ENCODE peak calls at places on chromosomes 5 and 9, in six cellular contexts. One of them, this sample, is unnamed.

GRCh38 chr5:112245616-112246015 is 173.5 kb downstream of the EPB41L4A start:
- DNase-seq in HCT116: no peak
- DNase-seq in HepG2: no peak
- DNase-seq in K562: no peak
- DNase-seq in GM12878: no peak
- DNase-seq in H1: no peak
- DNase-seq in this sample: no peak

GRCh38 chr5:162473051-162473714 is 405.6 kb downstream of the GABRG2 start:
- DNase-seq in HCT116: no peak
- DNase-seq in HepG2: no peak
- DNase-seq in K562: no peak
- DNase-seq in GM12878: no peak
- DNase-seq in H1: no peak
- DNase-seq in this sample: no peak

GRCh38 chr9:5518937-5519319 is 8.6 kb downstream of the PDCD1LG2 start:
- DNase-seq in HCT116: no peak
- DNase-seq in HepG2: no peak
- DNase-seq in K562: no peak
- DNase-seq in GM12878: no peak
- DNase-seq in H1: no peak
- DNase-seq in this sample: no peak

GRCh38 chr9:88775037-88775471 is 216.2 kb upstream of the S1PR3 start:
- DNase-seq in HCT116: no peak
- DNase-seq in HepG2: no peak
- DNase-seq in K562: peak
- DNase-seq in GM12878: no peak
- DNase-seq in H1: no peak
- DNase-seq in this sample: no peak

GRCh38 chr5:172453206-172453985 is 929 bp downstream of the SH3PXD2B start:
- DNase-seq in HCT116: peak
- DNase-seq in HepG2: peak
- DNase-seq in K562: peak
- DNase-seq in GM12878: no peak
- DNase-seq in H1: no peak
- DNase-seq in this sample: peak

GRCh38 chr9:129885670-129886106 is 50.4 kb downstream of the USP20 start:
- DNase-seq in HCT116: peak
- DNase-seq in HepG2: peak
- DNase-seq in K562: peak
- DNase-seq in GM12878: peak
- DNase-seq in H1: peak
- DNase-seq in this sample: peak

GRCh38 chr5:138252944-138253343 is 21.5 kb downstream of the GFRA3 start:
- DNase-seq in HCT116: no peak
- DNase-seq in HepG2: no peak
- DNase-seq in K562: no peak
- DNase-seq in GM12878: no peak
- DNase-seq in H1: no peak
- DNase-seq in this sample: no peak

GRCh38 chr5:132138260-132138659 is 64.7 kb downstream of the CSF2 start:
- DNase-seq in HCT116: no peak
- DNase-seq in HepG2: no peak
- DNase-seq in K562: no peak
- DNase-seq in GM12878: no peak
- DNase-seq in H1: no peak
- DNase-seq in this sample: no peak

GRCh38 chr5:170508660-170509322 is 5.0 kb downstream of the KCNIP1 start:
- DNase-seq in HCT116: no peak
- DNase-seq in HepG2: no peak
- DNase-seq in K562: peak
- DNase-seq in GM12878: no peak
- DNase-seq in H1: no peak
- DNase-seq in this sample: no peak

GRCh38 chr5:96031811-96032261 is 70.2 kb upstream of the ELL2 start:
- DNase-seq in HCT116: no peak
- DNase-seq in HepG2: no peak
- DNase-seq in K562: no peak
- DNase-seq in GM12878: no peak
- DNase-seq in H1: no peak
- DNase-seq in this sample: no peak

GRCh38 chr9:135136991-135137390 is 49.5 kb downstream of the OLFM1 start:
- DNase-seq in HCT116: no peak
- DNase-seq in HepG2: no peak
- DNase-seq in K562: no peak
- DNase-seq in GM12878: no peak
- DNase-seq in H1: no peak
- DNase-seq in this sample: no peak

GRCh38 chr5:138495351-138495750 is 30.1 kb downstream of the EGR1 start:
- DNase-seq in HCT116: no peak
- DNase-seq in HepG2: no peak
- DNase-seq in K562: no peak
- DNase-seq in GM12878: no peak
- DNase-seq in H1: no peak
- DNase-seq in this sample: no peak

GRCh38 chr5:30539004-30539634 is 654.4 kb upstream of the CDH6 start:
- DNase-seq in HCT116: no peak
- DNase-seq in HepG2: no peak
- DNase-seq in K562: no peak
- DNase-seq in GM12878: no peak
- DNase-seq in H1: no peak
- DNase-seq in this sample: peak

GRCh38 chr9:32550046-32550608 is 2.0 kb upstream of the SMIM27 start:
- DNase-seq in HCT116: no peak
- DNase-seq in HepG2: no peak
- DNase-seq in K562: no peak
- DNase-seq in GM12878: no peak
- DNase-seq in H1: no peak
- DNase-seq in this sample: no peak

GRCh38 chr5:32711693-32712462 is 757 bp downstream of the NPR3 start:
- DNase-seq in HCT116: no peak
- DNase-seq in HepG2: no peak
- DNase-seq in K562: no peak
- DNase-seq in GM12878: no peak
- DNase-seq in H1: no peak
- DNase-seq in this sample: peak

DNA sequence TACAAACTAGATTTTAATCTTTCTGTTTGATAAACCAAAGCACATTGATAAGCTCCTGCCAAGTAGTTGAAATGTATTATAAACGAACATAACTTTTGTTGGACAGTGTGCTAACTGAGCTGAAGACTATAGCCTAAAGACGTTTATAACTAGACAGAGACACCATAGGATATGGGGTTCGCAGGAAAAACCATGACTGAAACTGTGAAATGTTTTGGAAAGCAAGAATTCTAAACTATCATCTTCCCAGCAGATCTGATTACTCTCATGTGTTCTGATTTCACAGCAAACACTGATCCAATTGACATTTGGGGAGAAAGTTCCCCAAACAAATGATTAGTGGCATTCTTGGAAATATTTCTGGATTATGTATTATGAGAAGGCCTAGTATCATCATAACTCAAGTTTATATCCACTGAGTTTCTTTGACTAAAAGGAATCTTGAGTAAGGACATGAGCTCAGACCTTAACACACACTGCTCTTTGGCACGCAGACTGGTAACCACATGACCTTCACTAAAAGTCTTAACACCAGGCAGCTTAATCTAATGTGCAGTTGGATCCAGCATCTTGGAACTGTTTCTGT is 375.2 kb downstream of the ZNF608 start:
- DNase-seq in HCT116: no peak
- DNase-seq in HepG2: no peak
- DNase-seq in K562: no peak
- DNase-seq in GM12878: no peak
- DNase-seq in H1: no peak
- DNase-seq in this sample: no peak
- TF ChIP-seq ATF3 in HCT116: no peak
- TF ChIP-seq ATF3 in HepG2: no peak
- TF ChIP-seq ATF3 in K562: no peak
- TF ChIP-seq ATF3 in GM12878: no peak
- TF ChIP-seq ATF3 in H1: no peak
- TF ChIP-seq ATF3 in this sample: no peak

GRCh38 chr5:180492226-180492903 is 1.8 kb upstream of the CNOT6 start:
- DNase-seq in HCT116: no peak
- DNase-seq in HepG2: no peak
- DNase-seq in K562: no peak
- DNase-seq in GM12878: no peak
- DNase-seq in H1: no peak
- DNase-seq in this sample: no peak

GRCh38 chr5:180495991-180496741 is 2.0 kb downstream of the CNOT6 start:
- DNase-seq in HCT116: no peak
- DNase-seq in HepG2: no peak
- DNase-seq in K562: no peak
- DNase-seq in GM12878: no peak
- DNase-seq in H1: no peak
- DNase-seq in this sample: no peak

GRCh38 chr5:180494060-180494509 is at the start of gene CNOT6:
- DNase-seq in HCT116: peak
- DNase-seq in HepG2: peak
- DNase-seq in K562: peak
- DNase-seq in GM12878: peak
- DNase-seq in H1: peak
- DNase-seq in this sample: peak

GRCh38 chr5:180495292-180495691 is 1.1 kb downstream of the CNOT6 start:
- DNase-seq in HCT116: no peak
- DNase-seq in HepG2: no peak
- DNase-seq in K562: no peak
- DNase-seq in GM12878: no peak
- DNase-seq in H1: no peak
- DNase-seq in this sample: no peak

DNA sequence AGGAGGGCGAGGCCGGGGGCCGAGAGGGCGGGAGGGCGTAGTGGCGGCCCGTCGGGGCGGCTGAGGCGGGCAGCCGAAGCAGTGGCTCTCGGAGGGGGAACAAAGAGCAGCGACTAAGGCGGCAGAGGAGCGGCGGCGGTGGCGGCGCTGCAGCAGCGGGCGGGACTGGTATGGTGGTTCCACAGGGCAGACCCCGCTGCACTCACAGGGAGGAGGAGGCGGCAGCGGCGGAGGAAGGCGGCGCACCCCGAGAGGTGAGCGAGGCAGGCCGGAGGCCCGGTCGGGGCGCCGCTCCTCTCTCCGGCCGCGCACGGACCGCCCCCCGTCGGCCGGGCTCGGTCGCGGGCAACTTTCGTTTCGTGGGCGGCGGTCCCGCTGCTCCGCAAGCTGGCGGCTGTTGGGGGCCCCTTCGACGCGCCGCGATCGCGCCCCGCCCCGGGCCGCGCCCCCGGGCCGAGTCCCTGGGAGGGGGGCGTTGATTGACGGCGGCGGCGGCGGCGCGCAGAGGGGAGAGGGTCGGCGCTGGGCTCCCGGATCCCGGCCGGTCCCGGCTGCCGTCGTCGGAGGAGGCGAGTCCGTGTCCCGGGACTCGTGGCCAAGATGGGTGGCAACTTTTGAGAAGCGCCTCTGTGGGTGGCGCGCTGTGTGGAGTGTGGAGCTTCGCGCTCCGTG is 467 bp downstream of the CNOT6 start:
- DNase-seq in HCT116: no peak
- DNase-seq in HepG2: peak
- DNase-seq in K562: peak
- DNase-seq in GM12878: no peak
- DNase-seq in H1: no peak
- DNase-seq in this sample: peak
- TF ChIP-seq ATF3 in HCT116: no peak
- TF ChIP-seq ATF3 in HepG2: no peak
- TF ChIP-seq ATF3 in K562: no peak
- TF ChIP-seq ATF3 in GM12878: no peak
- TF ChIP-seq ATF3 in H1: no peak
- TF ChIP-seq ATF3 in this sample: no peak

GRCh38 chr5:176416965-176417364 is 626 bp upstream of the CLTB start:
- DNase-seq in HCT116: no peak
- DNase-seq in HepG2: no peak
- DNase-seq in K562: no peak
- DNase-seq in GM12878: no peak
- DNase-seq in H1: no peak
- DNase-seq in this sample: no peak
- TF ChIP-seq ATF3 in HCT116: no peak
- TF ChIP-seq ATF3 in HepG2: no peak
- TF ChIP-seq ATF3 in K562: no peak
- TF ChIP-seq ATF3 in GM12878: no peak
- TF ChIP-seq ATF3 in H1: no peak
- TF ChIP-seq ATF3 in this sample: no peak

DNA sequence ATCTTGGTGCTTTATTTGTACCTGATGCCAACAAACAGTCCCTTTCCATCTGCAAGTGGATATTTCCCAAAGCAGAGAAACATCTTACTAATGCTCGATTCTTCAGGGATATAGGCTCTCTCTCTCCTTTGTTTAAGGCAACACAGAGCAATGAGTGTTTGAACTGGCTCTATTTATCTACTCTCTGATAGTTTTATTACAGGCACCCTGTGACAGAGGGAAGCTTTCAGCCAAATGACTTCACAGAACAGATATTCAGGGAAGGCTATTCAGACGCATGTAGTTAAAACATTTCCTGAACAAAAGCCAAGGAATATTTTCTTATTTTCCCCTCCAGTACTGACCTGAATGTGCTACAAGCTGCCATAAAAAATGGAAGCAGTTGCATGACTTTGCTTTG is 141.8 kb downstream of the YIPF5 start:
- DNase-seq in HCT116: no peak
- DNase-seq in HepG2: no peak
- DNase-seq in K562: no peak
- DNase-seq in GM12878: no peak
- DNase-seq in H1: no peak
- DNase-seq in this sample: no peak
- TF ChIP-seq ATF3 in HCT116: no peak
- TF ChIP-seq ATF3 in HepG2: no peak
- TF ChIP-seq ATF3 in K562: no peak
- TF ChIP-seq ATF3 in GM12878: no peak
- TF ChIP-seq ATF3 in H1: no peak
- TF ChIP-seq ATF3 in this sample: no peak

GRCh38 chr5:137072376-137073174 is 426.6 kb downstream of the SPOCK1 start:
- DNase-seq in HCT116: no peak
- DNase-seq in HepG2: no peak
- DNase-seq in K562: no peak
- DNase-seq in GM12878: no peak
- DNase-seq in H1: no peak
- DNase-seq in this sample: no peak

GRCh38 chr5:137071526-137071925 is 427.6 kb downstream of the SPOCK1 start:
- DNase-seq in HCT116: no peak
- DNase-seq in HepG2: no peak
- DNase-seq in K562: no peak
- DNase-seq in GM12878: no peak
- DNase-seq in H1: no peak
- DNase-seq in this sample: no peak

GRCh38 chr5:137069358-137069757 is 429.8 kb downstream of the SPOCK1 start:
- DNase-seq in HCT116: no peak
- DNase-seq in HepG2: no peak
- DNase-seq in K562: no peak
- DNase-seq in GM12878: no peak
- DNase-seq in H1: no peak
- DNase-seq in this sample: no peak

GRCh38 chr5:137071941-137072340 is 427.2 kb downstream of the SPOCK1 start:
- DNase-seq in HCT116: no peak
- DNase-seq in HepG2: no peak
- DNase-seq in K562: no peak
- DNase-seq in GM12878: no peak
- DNase-seq in H1: no peak
- DNase-seq in this sample: no peak

GRCh38 chr5:137070521-137070920 is 428.6 kb downstream of the SPOCK1 start:
- DNase-seq in HCT116: no peak
- DNase-seq in HepG2: no peak
- DNase-seq in K562: no peak
- DNase-seq in GM12878: no peak
- DNase-seq in H1: no peak
- DNase-seq in this sample: no peak
- TF ChIP-seq ATF3 in HCT116: no peak
- TF ChIP-seq ATF3 in HepG2: no peak
- TF ChIP-seq ATF3 in K562: no peak
- TF ChIP-seq ATF3 in GM12878: no peak
- TF ChIP-seq ATF3 in H1: no peak
- TF ChIP-seq ATF3 in this sample: no peak